ENCODE peak calls at places on chromosomes 5 and 9, in five cellular contexts. One of them, this sample, is unnamed.

GRCh38 chr5:104914536-104915070 is 1352.0 kb upstream of the NUDT12 start:
- DNase-seq in GM12891: no peak
- DNase-seq in GM23248: no peak
- DNase-seq in EL: no peak
- DNase-seq in activated naive CD8-positive, alpha-beta T cell treated with anti-CD3 and anti-CD28 coated beads, Interleukin-2, amount 10 ng/mL, durations not matched to agents 7 days and 5 days: no peak
- DNase-seq in this sample: no peak

GRCh38 chr9:79687131-79687447 is 115.3 kb downstream of the TLE4 start:
- DNase-seq in GM12891: no peak
- DNase-seq in GM23248: peak
- DNase-seq in EL: no peak
- DNase-seq in activated naive CD8-positive, alpha-beta T cell treated with anti-CD3 and anti-CD28 coated beads, Interleukin-2, amount 10 ng/mL, durations not matched to agents 7 days and 5 days: peak
- DNase-seq in this sample: no peak

GRCh38 chr5:60455589-60455988 is 244.4 kb downstream of the DEPDC1B start:
- DNase-seq in GM12891: no peak
- DNase-seq in GM23248: no peak
- DNase-seq in EL: no peak
- DNase-seq in activated naive CD8-positive, alpha-beta T cell treated with anti-CD3 and anti-CD28 coated beads, Interleukin-2, amount 10 ng/mL, durations not matched to agents 7 days and 5 days: no peak
- DNase-seq in this sample: no peak

GRCh38 chr9:77960356-77961153 is 71.1 kb downstream of the GNAQ start:
- DNase-seq in GM12891: no peak
- DNase-seq in GM23248: no peak
- DNase-seq in EL: no peak
- DNase-seq in activated naive CD8-positive, alpha-beta T cell treated with anti-CD3 and anti-CD28 coated beads, Interleukin-2, amount 10 ng/mL, durations not matched to agents 7 days and 5 days: no peak
- DNase-seq in this sample: no peak

GRCh38 chr5:111135946-111136345 is 43.8 kb downstream of the WDR36 start:
- DNase-seq in GM12891: no peak
- DNase-seq in GM23248: peak
- DNase-seq in EL: peak
- DNase-seq in activated naive CD8-positive, alpha-beta T cell treated with anti-CD3 and anti-CD28 coated beads, Interleukin-2, amount 10 ng/mL, durations not matched to agents 7 days and 5 days: no peak
- DNase-seq in this sample: peak

GRCh38 chr9:123120131-123120530 is 86.7 kb downstream of the GPR21 start:
- DNase-seq in GM12891: no peak
- DNase-seq in GM23248: no peak
- DNase-seq in EL: no peak
- DNase-seq in activated naive CD8-positive, alpha-beta T cell treated with anti-CD3 and anti-CD28 coated beads, Interleukin-2, amount 10 ng/mL, durations not matched to agents 7 days and 5 days: no peak
- DNase-seq in this sample: peak

GRCh38 chr5:36606052-36606436 is 362 bp upstream of the SLC1A3 start:
- DNase-seq in GM12891: no peak
- DNase-seq in GM23248: peak
- DNase-seq in EL: no peak
- DNase-seq in activated naive CD8-positive, alpha-beta T cell treated with anti-CD3 and anti-CD28 coated beads, Interleukin-2, amount 10 ng/mL, durations not matched to agents 7 days and 5 days: no peak
- DNase-seq in this sample: no peak

GRCh38 chr5:79935992-79936643 is 54.9 kb downstream of the MTX3 start:
- DNase-seq in GM12891: no peak
- DNase-seq in GM23248: peak
- DNase-seq in EL: no peak
- DNase-seq in activated naive CD8-positive, alpha-beta T cell treated with anti-CD3 and anti-CD28 coated beads, Interleukin-2, amount 10 ng/mL, durations not matched to agents 7 days and 5 days: no peak
- DNase-seq in this sample: peak

GRCh38 chr5:119454171-119454570 is 1.9 kb downstream of the HSD17B4 start:
- DNase-seq in GM12891: no peak
- DNase-seq in GM23248: no peak
- DNase-seq in EL: no peak
- DNase-seq in activated naive CD8-positive, alpha-beta T cell treated with anti-CD3 and anti-CD28 coated beads, Interleukin-2, amount 10 ng/mL, durations not matched to agents 7 days and 5 days: no peak
- DNase-seq in this sample: no peak

GRCh38 chr5:154966081-154966841 is 25.4 kb downstream of the MRPL22 start:
- DNase-seq in GM12891: no peak
- DNase-seq in GM23248: no peak
- DNase-seq in EL: no peak
- DNase-seq in activated naive CD8-positive, alpha-beta T cell treated with anti-CD3 and anti-CD28 coated beads, Interleukin-2, amount 10 ng/mL, durations not matched to agents 7 days and 5 days: no peak
- DNase-seq in this sample: no peak

GRCh38 chr9:21454149-21454548 is 13.9 kb downstream of the IFNA1 start:
- DNase-seq in GM12891: no peak
- DNase-seq in GM23248: peak
- DNase-seq in EL: peak
- DNase-seq in activated naive CD8-positive, alpha-beta T cell treated with anti-CD3 and anti-CD28 coated beads, Interleukin-2, amount 10 ng/mL, durations not matched to agents 7 days and 5 days: no peak
- DNase-seq in this sample: peak

GRCh38 chr5:90606539-90606938 is 47.9 kb downstream of the ADGRV1 start:
- DNase-seq in GM12891: no peak
- DNase-seq in GM23248: no peak
- DNase-seq in EL: no peak
- DNase-seq in activated naive CD8-positive, alpha-beta T cell treated with anti-CD3 and anti-CD28 coated beads, Interleukin-2, amount 10 ng/mL, durations not matched to agents 7 days and 5 days: no peak
- DNase-seq in this sample: peak